ENCODE peak calls at places on chromosomes 11 and 22, in five cellular contexts. M is tibial artery, T is retinal pigment epithelial cell, Y is GM10248, K is ovary. L is an unnamed sample.

GRCh38 chr11:115051938-115052590 is 373.7 kb downstream of the NXPE2 start:
- DNase-seq in T (no peak), K (no peak), M (no peak), Y (no peak), L (no peak)

GRCh38 chr11:3122775-3123201 is 42.3 kb downstream of the OSBPL5 start:
- DNase-seq in T (no peak), Y (no peak), K (peak), M (peak), L (no peak)

GRCh38 chr11:86119062-86119461 is 50.2 kb upstream of the PICALM start:
- DNase-seq in Y (no peak), K (no peak), M (no peak), T (peak), L (no peak)

GRCh38 chr11:128488471-128488870 is 98.9 kb downstream of the ETS1 start:
- DNase-seq in T (no peak), M (no peak), Y (no peak), K (no peak), L (no peak)

GRCh38 chr11:8383227-8383626 is 119.5 kb upstream of the LMO1 start:
- DNase-seq in M (no peak), K (no peak), T (no peak), Y (no peak), L (no peak)

GRCh38 chr11:114215871-114216803 is 80.1 kb upstream of the NNMT start:
- DNase-seq in T (no peak), M (no peak), K (no peak), Y (no peak), L (no peak)

GRCh38 chr11:75077316-75077715 is 19.4 kb downstream of the OR2AT4 start:
- DNase-seq in Y (no peak), M (no peak), T (no peak), K (no peak), L (no peak)

GRCh38 chr11:1882265-1883238 is 9.1 kb downstream of the PRR33 start:
- DNase-seq in M (peak), T (no peak), Y (peak), K (peak), L (peak)

GRCh38 chr22:43829448-43829821 is 17.3 kb upstream of the EFCAB6 start:
- DNase-seq in T (no peak), M (peak), K (no peak), Y (no peak), L (no peak)

GRCh38 chr11:86548278-86548917 is 124.0 kb downstream of the ME3 start:
- DNase-seq in Y (no peak), K (no peak), M (no peak), T (no peak), L (no peak)

DNA sequence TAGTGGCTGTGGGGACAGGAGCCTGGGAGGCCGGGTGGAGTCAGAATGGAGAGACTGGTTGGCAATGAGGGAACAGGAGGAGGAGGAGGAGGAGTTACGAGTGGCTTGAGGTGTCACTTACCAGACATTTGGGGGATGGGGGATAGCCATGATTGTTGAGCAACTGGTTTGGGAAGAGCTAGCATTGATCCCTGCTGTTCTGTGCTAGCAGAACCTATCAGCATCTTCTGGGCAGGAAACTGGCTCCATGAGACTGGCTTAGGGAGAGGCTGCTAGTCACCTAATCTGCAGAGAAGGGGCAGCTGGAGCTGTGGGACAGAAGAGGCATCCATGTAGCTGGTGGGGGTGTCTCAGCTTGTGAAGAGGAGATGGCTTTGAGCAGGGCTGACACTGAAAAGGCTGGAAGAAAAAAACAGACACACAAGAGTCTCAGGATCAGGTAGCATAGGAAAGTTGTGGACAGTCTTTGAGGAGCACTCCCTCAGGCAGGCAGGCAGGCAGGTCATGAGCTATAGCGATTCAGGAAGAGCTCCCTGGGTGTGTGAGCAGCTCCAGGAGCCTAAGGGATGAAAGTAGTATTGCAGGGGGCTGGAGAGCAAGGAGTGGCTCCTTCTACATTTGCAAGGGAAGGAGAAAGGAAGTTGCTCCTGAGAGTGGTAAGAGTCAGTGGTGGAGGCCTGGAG is 22.3 kb downstream of the PIK3IP1 start:
- DNase-seq in Y (no peak), K (no peak), T (no peak), M (no peak), L (no peak)
- TF ChIP-seq CTCF in Y (no peak), K (no peak), T (no peak), M (no peak), L (no peak)

DNA sequence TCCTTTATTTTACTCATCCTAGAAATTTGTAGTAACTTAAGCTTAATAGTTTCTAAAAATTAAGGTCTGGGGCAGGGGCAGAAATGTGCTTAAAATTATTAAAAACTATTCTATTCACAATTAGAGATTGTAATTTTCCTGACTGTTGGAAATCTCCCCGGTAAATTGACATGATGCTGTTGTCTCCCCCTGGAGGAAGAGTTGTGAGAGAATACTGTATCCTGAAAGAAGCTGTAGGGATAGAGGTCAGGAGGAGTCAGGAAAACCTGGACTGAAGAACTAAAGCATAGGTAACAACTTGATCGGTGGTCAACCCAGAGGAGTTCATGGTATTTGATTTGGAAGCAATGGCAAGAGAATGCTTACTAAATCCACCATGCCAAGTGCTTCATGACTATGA is 16.2 kb upstream of the ESAM start:
- DNase-seq in K (no peak), M (no peak), T (no peak), Y (no peak), L (no peak)
- TF ChIP-seq CTCF in K (no peak), M (no peak), T (peak), Y (no peak), L (no peak)

GRCh38 chr11:124669193-124669592 is 4.3 kb downstream of the SIAE start:
- DNase-seq in K (peak), M (no peak), Y (peak), T (no peak), L (no peak)
- TF ChIP-seq CTCF in K (peak), M (peak), Y (peak), T (peak), L (peak)

GRCh38 chr11:61743486-61744095 is 8.8 kb upstream of the MYRF start:
- DNase-seq in T (no peak), K (no peak), Y (no peak), M (no peak), L (no peak)
- TF ChIP-seq CTCF in T (no peak), K (no peak), Y (no peak), M (no peak), L (no peak)

GRCh38 chr11:34887260-34887659 is 28.9 kb downstream of the APIP start:
- DNase-seq in M (no peak), K (no peak), Y (no peak), T (no peak), L (no peak)

GRCh38 chr11:34891611-34892010 is 24.6 kb downstream of the APIP start:
- DNase-seq in M (no peak), T (no peak), K (no peak), Y (no peak), L (no peak)

GRCh38 chr11:34886609-34887008 is 29.6 kb downstream of the APIP start:
- DNase-seq in Y (no peak), T (no peak), M (no peak), K (no peak), L (no peak)

GRCh38 chr11:34890812-34891211 is 25.4 kb downstream of the APIP start:
- DNase-seq in T (peak), K (no peak), Y (peak), M (no peak), L (no peak)

DNA sequence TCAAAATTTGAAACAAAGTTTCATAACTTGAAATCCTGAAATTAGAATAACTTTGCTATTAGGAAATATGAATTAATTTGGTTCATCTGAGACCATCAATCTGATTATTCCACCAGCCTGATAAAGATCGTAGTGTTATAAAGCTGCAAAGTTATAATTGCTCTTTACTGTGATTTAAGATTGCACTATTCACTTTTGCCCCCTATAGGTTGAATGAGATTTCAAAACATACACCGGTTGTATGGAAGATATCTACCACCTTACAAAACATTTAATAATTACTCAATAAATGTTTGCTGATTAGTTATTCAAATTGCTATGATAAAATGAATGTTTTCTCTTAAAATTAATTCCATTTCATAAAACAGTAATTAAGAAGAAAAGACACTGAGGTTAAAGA is 26.1 kb downstream of the APIP start:
- DNase-seq in M (no peak), T (no peak), K (no peak), Y (no peak), L (no peak)
- TF ChIP-seq CTCF in M (no peak), T (peak), K (no peak), Y (peak), L (no peak)

GRCh38 chr11:121886005-121886739 is 229.8 kb downstream of the BLID start:
- DNase-seq in Y (no peak), M (peak), K (peak), T (no peak), L (peak)
- TF ChIP-seq CTCF in Y (no peak), M (no peak), K (no peak), T (no peak), L (no peak)

GRCh38 chr11:17443423-17443822 is 33.2 kb downstream of the ABCC8 start:
- DNase-seq in K (no peak), M (no peak), T (no peak), Y (no peak), L (no peak)

GRCh38 chr11:17445240-17445795 is 31.3 kb downstream of the ABCC8 start:
- DNase-seq in M (no peak), K (no peak), Y (no peak), T (no peak), L (no peak)

GRCh38 chr11:17446482-17446881 is 30.2 kb downstream of the ABCC8 start:
- DNase-seq in K (no peak), Y (no peak), M (no peak), T (no peak), L (no peak)

GRCh38 chr11:17443000-17443399 is 33.6 kb downstream of the ABCC8 start:
- DNase-seq in T (no peak), Y (no peak), M (no peak), K (no peak), L (no peak)

DNA sequence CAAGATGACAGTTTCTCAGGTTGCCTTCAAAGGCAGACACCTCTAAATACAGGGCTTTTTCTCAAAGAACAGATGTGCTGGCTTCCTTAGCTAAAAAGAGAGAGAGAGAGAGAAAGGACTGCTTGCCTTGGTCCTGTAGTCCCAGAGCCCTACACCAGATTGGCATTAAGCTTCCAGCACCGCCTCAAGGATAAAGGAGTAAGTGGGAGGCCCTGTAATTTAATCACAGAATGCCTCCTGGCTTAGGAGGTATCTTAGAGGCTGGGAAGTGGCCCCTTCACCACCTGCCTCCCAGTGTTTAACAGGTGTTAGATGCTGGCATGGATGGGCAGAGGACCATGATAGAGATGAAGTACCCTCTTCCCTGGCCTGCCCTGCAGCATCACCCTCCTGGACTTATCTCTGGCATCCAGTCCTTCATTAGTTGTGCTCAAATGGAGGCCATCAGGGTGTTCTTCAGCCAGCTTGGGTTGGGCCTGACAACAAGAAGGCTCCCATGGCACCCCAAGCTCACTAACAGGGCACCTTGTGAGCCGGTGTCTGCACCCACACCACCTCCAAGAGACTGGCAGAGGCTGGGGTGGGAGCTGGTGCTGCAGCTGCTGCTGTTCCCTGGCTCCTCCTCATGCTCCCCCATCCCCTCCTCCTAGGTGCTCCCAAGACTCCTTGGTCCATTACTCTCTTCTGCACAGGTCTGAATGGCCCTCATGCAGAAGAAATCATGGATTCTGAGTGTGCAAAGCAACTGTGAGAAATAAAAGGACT is 32.5 kb downstream of the ABCC8 start:
- DNase-seq in M (no peak), K (no peak), Y (no peak), T (no peak), L (no peak)
- TF ChIP-seq CTCF in M (no peak), K (no peak), Y (no peak), T (no peak), L (no peak)

DNA sequence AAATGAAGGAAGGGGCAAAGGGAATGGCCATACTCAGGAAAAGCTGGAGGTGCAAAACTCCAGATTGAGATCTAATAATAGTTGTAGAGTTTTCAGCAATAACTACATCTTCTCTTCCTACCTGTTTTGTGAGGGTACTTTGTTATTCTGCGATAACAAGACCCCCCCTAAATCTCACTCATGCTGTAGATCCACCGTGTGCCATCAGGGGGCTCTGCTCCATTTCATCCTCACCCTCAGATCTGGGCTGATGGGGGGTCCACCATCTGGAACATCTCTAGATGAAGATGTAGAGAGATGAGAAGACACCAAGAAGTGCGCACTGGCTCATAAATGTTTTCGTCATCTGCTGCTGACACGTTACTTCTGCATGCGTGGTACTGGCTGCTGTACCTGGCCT is 135.9 kb upstream of the KIRREL3 start:
- DNase-seq in M (no peak), T (no peak), Y (no peak), K (no peak), L (no peak)
- TF ChIP-seq CTCF in M (no peak), T (no peak), Y (no peak), K (no peak), L (no peak)